ENCODE peak calls at places on chromosomes 16 and 17, in eight cellular contexts. T is heart right ventricle, J is pancreas, Q is neural crest cell, N is fibroblast of mammary gland, A is tibial artery, W is activated B cell treated with CpG ODN at 0.5 μM for 24 hours, R is body of pancreas. P is an unnamed sample.

GRCh38 chr16:57497121-57497520 is 10.8 kb upstream of the DOK4 start:
- DNase-seq in T (no peak), J (no peak), Q (no peak), N (no peak), A (no peak), W (no peak), R (no peak), P (no peak)

GRCh38 chr16:88383401-88384221 is 852 bp downstream of the ZNF469 start:
- DNase-seq in T (peak), J (no peak), Q (peak), N (peak), A (peak), W (peak), R (no peak), P (peak)

GRCh38 chr17:58504826-58505351 is 9.5 kb downstream of the MTMR4 start:
- DNase-seq in T (no peak), J (no peak), Q (no peak), N (no peak), A (no peak), W (peak), R (no peak), P (no peak)

GRCh38 chr17:39174907-39175694 is 9.1 kb upstream of the ARL5C start:
- DNase-seq in T (peak), J (peak), Q (peak), N (peak), A (peak), W (peak), R (peak), P (peak)

GRCh38 chr16:66801320-66802105 is at the start of gene TERB1:
- DNase-seq in T (no peak), J (no peak), Q (no peak), N (no peak), A (no peak), W (no peak), R (no peak), P (no peak)

GRCh38 chr17:78172284-78173024 is 4.1 kb downstream of the SYNGR2 start:
- DNase-seq in T (peak), J (no peak), Q (no peak), N (no peak), A (peak), W (peak), R (no peak), P (peak)

GRCh38 chr17:60141111-60142018 is 8.4 kb upstream of the CA4 start:
- DNase-seq in T (no peak), J (peak), Q (no peak), N (no peak), A (no peak), W (no peak), R (peak), P (no peak)

GRCh38 chr17:6712058-6712853 is 913 bp downstream of the SLC13A5 start:
- DNase-seq in T (no peak), J (no peak), Q (no peak), N (no peak), A (no peak), W (no peak), R (no peak), P (no peak)

GRCh38 chr17:34354637-34355036 is 1.6 kb upstream of the CCL13 start:
- DNase-seq in T (no peak), J (no peak), Q (no peak), N (peak), A (no peak), W (no peak), R (no peak), P (no peak)

GRCh38 chr17:49486012-49486641 is 9.0 kb upstream of the NGFR start:
- DNase-seq in T (no peak), J (no peak), Q (no peak), N (no peak), A (no peak), W (no peak), R (no peak), P (no peak)

GRCh38 chr16:49621240-49622083 is 234.4 kb downstream of the ZNF423 start:
- DNase-seq in T (no peak), J (no peak), Q (no peak), N (no peak), A (peak), W (no peak), R (no peak), P (peak)

GRCh38 chr16:53958481-53958880 is 254.5 kb downstream of the FTO start:
- DNase-seq in T (no peak), J (no peak), Q (no peak), N (no peak), A (no peak), W (no peak), R (no peak), P (no peak)

GRCh38 chr16:74111583-74111982 is 185.0 kb upstream of the PSMD7 start:
- DNase-seq in T (no peak), J (no peak), Q (no peak), N (no peak), A (no peak), W (no peak), R (no peak), P (no peak)

GRCh38 chr17:46191332-46192210 is 1.7 kb downstream of the KANSL1 start:
- DNase-seq in T (no peak), J (peak), Q (peak), N (no peak), A (peak), W (no peak), R (no peak), P (no peak)

GRCh38 chr17:55527520-55528118 is 16.4 kb upstream of the SMIM36 start:
- DNase-seq in T (no peak), J (no peak), Q (peak), N (peak), A (no peak), W (no peak), R (peak), P (no peak)

GRCh38 chr17:27950995-27951394 is 57.8 kb upstream of the LYRM9 start:
- DNase-seq in T (no peak), J (no peak), Q (no peak), N (no peak), A (no peak), W (no peak), R (no peak), P (no peak)

GRCh38 chr16:89098767-89099430 is 5.2 kb downstream of the ACSF3 start:
- DNase-seq in T (no peak), J (no peak), Q (no peak), N (no peak), A (no peak), W (no peak), R (no peak), P (no peak)

GRCh38 chr17:80941743-80942211 is 49.9 kb upstream of the CHMP6 start:
- DNase-seq in T (peak), J (no peak), Q (no peak), N (no peak), A (peak), W (no peak), R (no peak), P (peak)

GRCh38 chr17:49815761-49816281 is 27.3 kb downstream of the KAT7 start:
- DNase-seq in T (no peak), J (no peak), Q (no peak), N (no peak), A (no peak), W (no peak), R (no peak), P (no peak)

GRCh38 chr17:37019117-37019744 is 70.5 kb downstream of the AATF start:
- DNase-seq in T (no peak), J (no peak), Q (no peak), N (no peak), A (no peak), W (no peak), R (no peak), P (no peak)

DNA sequence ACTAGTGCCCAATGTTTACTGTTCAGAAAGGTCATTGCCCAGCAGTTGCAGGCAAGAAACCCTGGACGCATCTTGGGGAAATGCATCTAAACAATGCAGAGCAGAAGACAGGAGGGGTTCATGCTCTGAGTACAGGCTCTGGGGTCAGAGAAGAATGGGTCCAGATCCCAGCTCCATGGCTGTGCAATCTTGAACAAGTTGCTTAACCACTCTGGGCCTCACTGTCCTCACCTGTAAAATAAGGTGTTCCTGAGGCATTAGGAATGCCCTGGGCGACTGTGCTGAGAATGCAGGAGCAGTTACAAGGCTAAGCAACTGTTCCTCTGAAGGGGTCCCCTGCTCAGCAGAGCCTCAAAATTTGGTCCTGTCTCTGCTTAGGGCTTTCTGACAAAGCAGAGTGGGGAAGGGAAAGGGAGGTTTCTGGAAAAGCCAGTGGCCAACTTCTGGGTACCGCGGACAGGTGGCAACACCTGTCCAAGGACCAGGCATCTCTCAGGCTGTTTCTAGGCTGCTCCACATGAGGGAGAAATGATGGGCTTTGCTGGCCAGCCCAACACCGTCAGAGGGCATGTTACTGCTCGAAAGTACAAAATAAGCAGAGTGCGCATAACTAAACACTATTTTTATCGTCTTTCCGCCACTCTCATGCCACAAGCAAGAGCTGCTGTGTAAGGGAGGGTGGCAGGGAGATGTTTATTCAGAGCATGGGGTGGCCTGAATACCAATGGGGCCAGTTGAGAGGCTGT is 176.8 kb downstream of the XYLT1 start:
- DNase-seq in T (no peak), J (no peak), Q (no peak), N (no peak), A (peak), W (no peak), R (no peak), P (no peak)
- TF ChIP-seq CTCF in T (no peak), J (no peak), Q (no peak), N (no peak), A (no peak), W (no peak), R (no peak), P (no peak)

GRCh38 chr17:2030779-2031163 is 818 bp downstream of the DPH1 start:
- DNase-seq in T (no peak), J (no peak), Q (no peak), N (peak), A (no peak), W (peak), R (no peak), P (peak)
- TF ChIP-seq CTCF in T (peak), J (no peak), Q (peak), N (peak), A (peak), W (peak), R (no peak), P (peak)

GRCh38 chr16:28283798-28284577 is 8.3 kb upstream of the SBK1 start:
- DNase-seq in T (no peak), J (no peak), Q (no peak), N (no peak), A (no peak), W (no peak), R (no peak), P (peak)
- TF ChIP-seq CTCF in T (no peak), J (no peak), Q (no peak), N (no peak), A (no peak), W (no peak), R (no peak), P (no peak)

DNA sequence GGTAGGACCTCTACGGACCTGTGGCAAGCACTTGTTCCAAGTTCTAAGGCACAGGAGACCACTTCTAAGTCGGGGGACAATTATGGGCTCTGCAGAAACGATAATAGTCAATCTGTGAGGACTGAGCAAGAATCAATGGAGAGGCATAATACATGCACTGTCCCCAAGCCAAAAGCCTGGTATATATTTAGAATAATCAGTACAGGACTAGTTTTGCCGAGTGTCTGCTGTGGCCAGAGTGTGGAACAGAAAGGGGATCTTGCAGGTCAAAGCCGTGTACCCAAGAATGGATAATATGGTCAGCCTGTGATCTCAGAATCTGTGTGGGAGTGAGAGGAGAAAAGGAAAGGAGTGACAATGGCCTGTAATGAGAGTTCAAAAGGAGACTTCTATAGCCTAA is 80.2 kb upstream of the GNAO1 start:
- DNase-seq in T (no peak), J (no peak), Q (no peak), N (no peak), A (no peak), W (no peak), R (no peak), P (no peak)
- TF ChIP-seq CTCF in T (no peak), J (no peak), Q (no peak), N (no peak), A (no peak), W (no peak), R (no peak), P (no peak)

GRCh38 chr17:66625321-66625767 is 209.6 kb upstream of the CACNG5 start:
- DNase-seq in T (no peak), J (no peak), Q (no peak), N (peak), A (no peak), W (no peak), R (no peak), P (no peak)
- TF ChIP-seq CTCF in T (peak), J (no peak), Q (peak), N (peak), A (peak), W (no peak), R (no peak), P (peak)

DNA sequence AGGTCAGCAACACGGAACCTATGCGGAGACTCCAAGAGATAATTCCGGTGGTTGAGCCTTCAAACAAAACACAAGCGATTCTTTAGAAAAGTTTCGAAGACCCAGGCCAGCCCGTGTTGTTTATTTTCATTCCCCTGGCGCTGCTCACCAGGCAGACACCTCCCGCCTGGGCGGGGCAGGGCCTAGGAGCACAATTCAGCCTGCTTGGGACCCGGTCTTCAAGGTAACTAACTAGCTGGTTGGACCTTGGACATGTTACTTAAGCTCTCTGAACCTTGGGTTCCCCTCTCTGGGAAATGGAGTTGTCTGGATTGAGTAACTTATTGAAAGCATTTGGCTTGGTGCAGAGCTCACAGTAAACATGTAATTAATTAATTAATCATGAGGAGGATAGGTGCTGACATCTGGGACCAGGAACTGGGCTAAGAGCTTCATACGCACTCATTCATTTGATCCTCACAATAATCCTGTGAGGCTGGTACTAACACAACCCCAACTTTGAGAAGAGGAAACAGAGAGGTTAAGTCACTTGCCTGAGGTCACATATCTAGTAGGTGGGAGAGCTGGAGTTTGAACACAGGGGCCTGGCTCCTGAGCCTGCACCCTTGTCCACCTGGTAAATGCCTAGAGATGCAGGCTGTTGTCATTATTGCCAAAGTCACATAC is 125.3 kb upstream of the SMURF2 start:
- DNase-seq in T (no peak), J (no peak), Q (no peak), N (no peak), A (no peak), W (no peak), R (no peak), P (no peak)
- TF ChIP-seq CTCF in T (no peak), J (no peak), Q (no peak), N (no peak), A (no peak), W (no peak), R (no peak), P (no peak)

GRCh38 chr17:42819939-42820535 is 4.0 kb downstream of the BECN1 start:
- DNase-seq in T (peak), J (no peak), Q (peak), N (peak), A (no peak), W (peak), R (peak), P (peak)
- TF ChIP-seq CTCF in T (peak), J (no peak), Q (peak), N (peak), A (peak), W (no peak), R (peak), P (peak)